ENCODE peak calls at places on chromosomes 13 and 19, in nine cellular contexts. L, M, U, V, C, K, S, R and X are unnamed samples.

GRCh38 chr19:18543814-18544475 is 572 bp upstream of the FKBP8 start:
- DNase-seq in K (peak; percentile 67), U (peak; percentile 92), V (peak; percentile 66), R (peak; percentile 63), S (peak; percentile 22), L (peak; percentile 74), C (peak; percentile 67), M (peak; percentile 38), X (peak; percentile 61)

GRCh38 chr13:22287343-22287922 is 616.6 kb downstream of the FGF9 start:
- DNase-seq in R (no peak), L (no peak), S (no peak), V (no peak), C (no peak), M (no peak), U (no peak), K (no peak), X (peak; percentile 16)

GRCh38 chr13:48778551-48779088 is 124.9 kb downstream of the CYSLTR2 start:
- DNase-seq in U (no peak), L (no peak), S (no peak), C (no peak), V (no peak), K (no peak), M (no peak), R (peak; percentile 67), X (no peak)

GRCh38 chr13:26806891-26807290 is 46.3 kb upstream of the GPR12 start:
- DNase-seq in U (no peak), R (no peak), L (no peak), M (no peak), C (no peak), S (no peak), K (no peak), V (no peak), X (no peak)

GRCh38 chr19:18985257-18985656 is 44.2 kb upstream of the HOMER3 start:
- DNase-seq in K (no peak), U (peak; percentile 85), M (no peak), C (no peak), V (no peak), L (no peak), R (no peak), S (no peak), X (peak; percentile 15)

GRCh38 chr19:18932216-18932841 is 8.7 kb downstream of the HOMER3 start:
- DNase-seq in V (peak; percentile 60), R (peak; percentile 25), U (no peak), K (peak; percentile 44), S (no peak), L (peak; percentile 86), M (peak; percentile 72), C (peak; percentile 98), X (peak; percentile 84)

GRCh38 chr19:2582984-2583956 is 107.3 kb downstream of the GADD45B start:
- DNase-seq in V (no peak), L (no peak), M (no peak), S (no peak), C (no peak), U (no peak), K (no peak), R (peak; percentile 13), X (no peak)

GRCh38 chr13:48571121-48571901 is 38.4 kb upstream of the RCBTB2 start:
- DNase-seq in M (no peak), U (peak; percentile 44), V (no peak), R (peak; percentile 82), L (no peak), C (no peak), K (peak; percentile 88), S (no peak), X (peak; percentile 86)

GRCh38 chr13:77979721-77980377 is 61.2 kb upstream of the EDNRB start:
- DNase-seq in V (no peak), U (no peak), R (peak; percentile 2), L (no peak), C (no peak), K (no peak), M (no peak), S (no peak), X (no peak)

GRCh38 chr19:13530720-13531119 is 24.4 kb upstream of the CACNA1A start:
- DNase-seq in L (no peak), U (no peak), V (no peak), C (no peak), M (no peak), K (no peak), R (no peak), S (no peak), X (no peak)

GRCh38 chr19:38840583-38840968 is 9.0 kb upstream of the ECH1 start:
- DNase-seq in M (no peak), U (no peak), V (peak; percentile 9), S (no peak), C (no peak), K (no peak), L (no peak), R (no peak), X (no peak)

GRCh38 chr19:10295305-10295846 is 5.6 kb downstream of the ICAM5 start:
- DNase-seq in K (no peak), S (no peak), R (no peak), C (peak; percentile 67), V (no peak), U (no peak), M (no peak), L (peak; percentile 75), X (peak; percentile 44)

GRCh38 chr13:112066624-112067004 is 335 bp upstream of the SOX1 start:
- DNase-seq in V (no peak), M (peak; percentile 19), R (peak; percentile 2), U (no peak), S (no peak), C (peak; percentile 60), L (peak; percentile 73), K (no peak), X (peak; percentile 93)

GRCh38 chr13:107133950-107134349 is 566.0 kb upstream of the ARGLU1 start:
- DNase-seq in R (no peak), U (no peak), S (no peak), L (no peak), V (no peak), C (no peak), M (no peak), K (no peak), X (no peak)

GRCh38 chr19:41753936-41754529 is 1.3 kb upstream of the CEACAM6 start:
- DNase-seq in M (peak; percentile 51), L (peak; percentile 69), U (peak; percentile 34), R (peak; percentile 8), V (peak; percentile 47), C (peak; percentile 26), K (peak; percentile 21), S (no peak), X (peak; percentile 39)

GRCh38 chr13:37914781-37915391 is 45.3 kb upstream of the TRPC4 start:
- DNase-seq in K (peak; percentile 64), M (no peak), U (no peak), C (no peak), V (no peak), S (no peak), R (no peak), L (no peak), X (no peak)

GRCh38 chr13:88622362-88622973 is 951.3 kb downstream of the SLITRK5 start:
- DNase-seq in L (no peak), S (no peak), V (no peak), R (no peak), U (no peak), M (peak; percentile 8), C (no peak), K (peak; percentile 1), X (no peak)

GRCh38 chr19:3065675-3066357 is 3.5 kb upstream of the TLE5 start:
- DNase-seq in U (no peak), S (no peak), M (no peak), L (no peak), R (no peak), C (no peak), V (no peak), K (no peak), X (peak; percentile 62)

GRCh38 chr13:45861352-45861751 is 9.8 kb upstream of the SIAH3 start:
- DNase-seq in L (no peak), R (no peak), V (no peak), U (no peak), K (peak; percentile 22), C (no peak), S (no peak), M (no peak), X (no peak)

GRCh38 chr19:41928221-41928683 is at the start of gene ERFL:
- DNase-seq in K (no peak), R (no peak), U (peak; percentile 42), C (peak; percentile 41), V (no peak), S (no peak), M (no peak), L (peak; percentile 23), X (peak; percentile 45)

GRCh38 chr19:37114001-37114400 is 35.8 kb downstream of the ZNF420 start:
- DNase-seq in R (no peak), V (no peak), C (no peak), S (no peak), K (no peak), U (no peak), L (no peak), M (no peak), X (no peak)

GRCh38 chr19:16588824-16589577 is 16.8 kb upstream of the SLC35E1 start:
- DNase-seq in K (no peak), V (no peak), C (no peak), U (no peak), M (no peak), S (no peak), L (no peak), R (no peak), X (peak; percentile 27)

GRCh38 chr13:101447852-101448251 is 4.6 kb upstream of the ITGBL1 start:
- DNase-seq in S (no peak), K (peak; percentile 40), C (no peak), M (no peak), R (no peak), U (no peak), L (no peak), V (no peak), X (peak; percentile 36)

GRCh38 chr13:27965740-27966640 is 3.1 kb downstream of the CDX2 start:
- DNase-seq in R (no peak), C (peak; percentile 64), M (no peak), U (no peak), K (no peak), V (no peak), S (no peak), L (no peak), X (no peak)

GRCh38 chr19:18104793-18105131 is 7.2 kb downstream of the MAST3 start:
- DNase-seq in L (no peak), U (no peak), S (no peak), M (no peak), C (no peak), K (no peak), R (no peak), V (no peak), X (no peak)

GRCh38 chr19:58562126-58563033 is 4.0 kb upstream of the UBE2M start:
- DNase-seq in U (no peak), V (no peak), K (peak; percentile 59), S (no peak), C (peak; percentile 22), M (no peak), R (peak; percentile 41), L (peak; percentile 30), X (peak; percentile 76)

GRCh38 chr19:46533085-46534081 is 37.7 kb upstream of the PNMA8B start:
- DNase-seq in R (no peak), M (no peak), U (no peak), S (no peak), L (no peak), C (no peak), V (no peak), K (no peak), X (peak; percentile 63)

GRCh38 chr13:99960663-99961440 is 10.7 kb downstream of the ZIC5 start:
- DNase-seq in C (no peak), V (no peak), K (no peak), L (no peak), U (no peak), S (no peak), M (no peak), R (no peak), X (no peak)

GRCh38 chr19:39237200-39238184 is 7.3 kb downstream of the IFNL3 start:
- DNase-seq in L (peak; percentile 32), S (no peak), U (no peak), R (no peak), V (no peak), C (peak; percentile 42), K (no peak), M (no peak), X (peak; percentile 59)

GRCh38 chr13:37869756-37870488 is at the start of gene TRPC4:
- DNase-seq in U (no peak), K (peak; percentile 82), C (peak; percentile 55), R (peak; percentile 80), V (peak; percentile 1), S (no peak), M (no peak), L (no peak), X (peak; percentile 94)

GRCh38 chr13:92589955-92590354 is 636.7 kb upstream of the GPC6 start:
- DNase-seq in C (no peak), V (no peak), U (no peak), K (no peak), S (no peak), R (no peak), M (no peak), L (no peak), X (no peak)